ENCODE peak calls at places on chromosomes 16 and 17, in four cellular contexts. E is RWPE1, I is Peyer's patch, C is fibroblast of villous mesenchyme. B is an unnamed sample.
A peak's percentile ranks its signal among the peaks of the same experiment; 100 is the strongest.

GRCh38 chr17:76726766-76727718 is at the start of gene METTL23:
- DNase-seq in E (peak; percentile 80), I (peak; percentile 89), C (peak; percentile 88), B (peak; percentile 93)

GRCh38 chr17:57889892-57890856 is 40.3 kb upstream of the MRPS23 start:
- DNase-seq in E (peak; percentile 87), I (no peak), C (peak; percentile 65), B (no peak)

GRCh38 chr16:89190150-89190958 is 10.0 kb downstream of the SLC22A31 start:
- DNase-seq in E (no peak), I (peak; percentile 44), C (no peak), B (no peak)

GRCh38 chr17:13031718-13032350 is 14.0 kb upstream of the ELAC2 start:
- DNase-seq in E (peak; percentile 49), I (no peak), C (peak; percentile 55), B (peak; percentile 64)

GRCh38 chr17:81902023-81902652 is at the start of gene NPB:
- DNase-seq in E (no peak), I (peak; percentile 68), C (no peak), B (no peak)

GRCh38 chr17:57747221-57748017 is 2.3 kb upstream of the CCDC182 start:
- DNase-seq in E (peak; percentile 67), I (no peak), C (peak; percentile 74), B (peak; percentile 76)

GRCh38 chr16:46573008-46573833 is 48.0 kb downstream of the SHCBP1 start:
- DNase-seq in E (peak; percentile 56), I (no peak), C (peak; percentile 64), B (peak; percentile 16)

GRCh38 chr16:27174007-27174406 is 29.3 kb upstream of the KDM8 start:
- DNase-seq in E (no peak), I (peak; percentile 55), C (no peak), B (peak; percentile 41)

GRCh38 chr16:53549970-53550406 is 47.0 kb upstream of the AKTIP start:
- DNase-seq in E (peak; percentile 82), I (no peak), C (peak; percentile 91), B (peak; percentile 72)

GRCh38 chr16:19179890-19180490 is 11.9 kb downstream of the SYT17 start:
- DNase-seq in E (peak; percentile 66), I (peak; percentile 77), C (peak; percentile 56), B (peak; percentile 78)

GRCh38 chr17:55655777-55656176 is 66.9 kb downstream of the TMEM100 start:
- DNase-seq in E (no peak), I (no peak), C (no peak), B (no peak)

GRCh38 chr16:11976850-11977205 is 294 bp downstream of the SNX29 start:
- DNase-seq in E (no peak), I (no peak), C (no peak), B (no peak)

DNA sequence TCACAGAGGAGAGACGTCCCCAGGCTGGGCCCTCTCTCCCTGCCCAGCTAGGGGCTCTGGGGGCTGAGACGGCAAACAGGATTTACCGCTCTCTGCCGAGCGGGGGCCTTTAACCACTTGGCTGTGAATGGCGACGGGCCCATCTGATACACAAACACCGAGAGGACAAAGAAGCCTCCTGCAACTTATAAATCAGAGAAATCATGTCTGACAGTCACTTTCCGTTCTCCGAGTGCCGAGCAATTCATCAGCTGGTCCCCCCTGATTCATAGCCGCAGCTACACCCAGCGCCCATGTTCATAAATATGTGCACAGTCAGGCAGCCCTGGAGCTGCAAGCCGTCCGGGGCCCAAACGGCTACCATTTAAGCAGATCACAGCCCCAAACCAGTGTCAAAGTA is 154.4 kb downstream of the C16orf78 start:
- DNase-seq in E (no peak), I (no peak), C (no peak), B (no peak)
- TF ChIP-seq CTCF in E (no peak), I (no peak), C (no peak), B (no peak)

GRCh38 chr16:62213763-62214162 is 177.5 kb upstream of the CDH8 start:
- DNase-seq in E (no peak), I (no peak), C (no peak), B (peak; percentile 15)
- TF ChIP-seq CTCF in E (no peak), I (no peak), C (no peak), B (peak; percentile 27)

GRCh38 chr16:20385844-20386832 is 18.4 kb downstream of the PDILT start:
- DNase-seq in E (peak; percentile 65), I (peak; percentile 68), C (peak; percentile 33), B (peak; percentile 54)
- TF ChIP-seq CTCF in E (peak; percentile 85), I (peak; percentile 69), C (peak; percentile 85), B (peak; percentile 79)

GRCh38 chr16:67924140-67924906 is 7.3 kb downstream of the CTRL start:
- DNase-seq in E (no peak), I (no peak), C (no peak), B (no peak)

GRCh38 chr16:67928561-67929364 is 2.9 kb downstream of the CTRL start:
- DNase-seq in E (peak; percentile 77), I (peak; percentile 82), C (peak; percentile 54), B (peak; percentile 81)

GRCh38 chr16:67927131-67927941 is 4.3 kb downstream of the CTRL start:
- DNase-seq in E (no peak), I (no peak), C (no peak), B (no peak)

GRCh38 chr16:67928147-67928546 is 3.5 kb downstream of the CTRL start:
- DNase-seq in E (no peak), I (no peak), C (no peak), B (no peak)

GRCh38 chr16:67926181-67926742 is 5.4 kb downstream of the CTRL start:
- DNase-seq in E (peak; percentile 36), I (no peak), C (no peak), B (no peak)
- TF ChIP-seq CTCF in E (peak; percentile 12), I (peak; percentile 9), C (no peak), B (no peak)

GRCh38 chr17:67139784-67140665 is 95.7 kb downstream of the CACNG1 start:
- DNase-seq in E (peak; percentile 42), I (no peak), C (peak; percentile 62), B (no peak)
- TF ChIP-seq CTCF in E (no peak), I (no peak), C (peak; percentile 3), B (no peak)

GRCh38 chr17:6711081-6711674 is 2.0 kb downstream of the SLC13A5 start:
- DNase-seq in E (no peak), I (no peak), C (no peak), B (no peak)

GRCh38 chr17:6712854-6713129 is 377 bp downstream of the SLC13A5 start:
- DNase-seq in E (no peak), I (no peak), C (no peak), B (no peak)

GRCh38 chr17:6713130-6713917 is at the start of gene SLC13A5:
- DNase-seq in E (no peak), I (no peak), C (peak; percentile 21), B (no peak)

GRCh38 chr17:6711681-6712057 is 1.5 kb downstream of the SLC13A5 start:
- DNase-seq in E (no peak), I (no peak), C (no peak), B (no peak)

GRCh38 chr17:6712058-6712853 is 913 bp downstream of the SLC13A5 start:
- DNase-seq in E (peak; percentile 76), I (no peak), C (no peak), B (no peak)
- TF ChIP-seq CTCF in E (no peak), I (no peak), C (no peak), B (no peak)

GRCh38 chr16:2894231-2894630 is 11.2 kb downstream of the FLYWCH2 start:
- DNase-seq in E (no peak), I (no peak), C (no peak), B (no peak)
- TF ChIP-seq CTCF in E (no peak), I (no peak), C (no peak), B (no peak)

GRCh38 chr16:73183678-73184092 is 135.8 kb upstream of the ZFHX3 start:
- DNase-seq in E (no peak), I (no peak), C (peak; percentile 60), B (no peak)
- TF ChIP-seq CTCF in E (no peak), I (no peak), C (peak; percentile 6), B (no peak)

DNA sequence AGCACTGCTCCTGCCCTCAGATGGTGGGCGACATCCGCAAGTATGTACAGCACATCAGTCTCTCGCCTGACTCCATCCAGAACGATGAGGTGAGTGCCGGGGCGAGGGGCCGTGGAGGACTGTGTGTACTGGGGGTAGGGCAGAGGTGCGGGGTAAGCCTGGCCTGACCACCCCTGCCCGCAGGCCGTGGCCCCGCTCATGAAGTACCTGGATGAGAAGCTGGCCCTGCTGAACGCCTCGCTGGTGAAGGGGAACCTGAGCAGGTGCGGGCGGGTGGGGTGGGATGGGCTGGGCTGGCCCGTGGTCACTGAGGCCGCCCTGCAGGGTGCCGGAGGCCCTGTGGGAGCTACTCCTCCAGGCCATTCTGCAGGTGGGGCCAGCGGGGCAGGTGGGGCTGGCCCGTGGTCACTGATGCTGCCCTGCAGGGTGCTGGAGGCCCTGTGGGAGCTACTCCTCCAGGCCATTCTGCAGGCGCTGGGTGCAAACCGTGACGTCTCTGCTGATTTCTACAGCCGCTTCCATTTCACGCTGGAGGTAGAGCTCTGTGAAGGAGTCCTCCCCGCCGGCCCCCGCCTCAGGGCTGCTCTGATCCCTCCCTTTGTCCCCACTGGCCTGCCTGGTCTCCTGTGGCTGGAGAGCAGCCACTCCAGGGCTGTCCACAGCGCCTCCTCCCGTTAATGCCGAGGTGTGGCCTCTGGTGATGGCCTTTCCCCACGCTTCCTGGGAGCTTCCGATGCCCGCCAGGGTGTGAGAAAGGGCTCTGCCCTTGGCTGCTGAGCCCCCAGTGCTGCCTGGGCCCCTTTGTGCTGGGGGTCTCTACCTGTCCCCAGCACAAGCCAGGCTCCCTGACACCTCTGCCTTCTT is 5.0 kb downstream of the TSR3 start:
- DNase-seq in E (no peak), I (no peak), C (no peak), B (no peak)
- TF ChIP-seq CTCF in E (peak; percentile 13), I (peak; percentile 33), C (peak; percentile 32), B (no peak)

B was measured in GM12865.